ENCODE peak calls at places on chromosomes 13 and 19, in six cellular contexts. One of them, this sample, is unnamed.
A peak's percentile ranks its signal among the peaks of the same experiment; 100 is the strongest.

GRCh38 chr19:7526093-7526929 is 3.9 kb downstream of the MCOLN1 start:
- DNase-seq in CD4-positive, alpha-beta memory T cell: no peak
- DNase-seq in retinal pigment epithelial cell: no peak
- DNase-seq in NCI-H748 treated with DMSO at 0.1 percent for 48 hours: no peak
- DNase-seq in T1000: no peak
- DNase-seq in CMK: no peak
- DNase-seq in this sample: no peak

GRCh38 chr13:80584785-80585184 is 243.9 kb upstream of the SPRY2 start:
- DNase-seq in CD4-positive, alpha-beta memory T cell: no peak
- DNase-seq in retinal pigment epithelial cell: no peak
- DNase-seq in T1000: no peak
- DNase-seq in CMK: no peak
- DNase-seq in NCI-H748 treated with DMSO at 0.1 percent for 48 hours: no peak
- DNase-seq in this sample: no peak

GRCh38 chr13:98889419-98890079 is 88.3 kb downstream of the DOCK9 start:
- DNase-seq in T1000: no peak
- DNase-seq in NCI-H748 treated with DMSO at 0.1 percent for 48 hours: no peak
- DNase-seq in CD4-positive, alpha-beta memory T cell: no peak
- DNase-seq in CMK: no peak
- DNase-seq in retinal pigment epithelial cell: no peak
- DNase-seq in this sample: no peak

GRCh38 chr13:112931028-112931934 is 37.7 kb upstream of the MCF2L start:
- DNase-seq in NCI-H748 treated with DMSO at 0.1 percent for 48 hours: peak; percentile 87
- DNase-seq in CMK: no peak
- DNase-seq in retinal pigment epithelial cell: no peak
- DNase-seq in CD4-positive, alpha-beta memory T cell: no peak
- DNase-seq in T1000: no peak
- DNase-seq in this sample: no peak

GRCh38 chr19:21101511-21102242 is 19.7 kb downstream of the ZNF714 start:
- DNase-seq in CD4-positive, alpha-beta memory T cell: no peak
- DNase-seq in retinal pigment epithelial cell: no peak
- DNase-seq in CMK: no peak
- DNase-seq in NCI-H748 treated with DMSO at 0.1 percent for 48 hours: no peak
- DNase-seq in T1000: no peak
- DNase-seq in this sample: no peak

GRCh38 chr19:2371656-2372055 is 11.6 kb downstream of the TMPRSS9 start:
- DNase-seq in T1000: peak; percentile 35
- DNase-seq in CD4-positive, alpha-beta memory T cell: no peak
- DNase-seq in NCI-H748 treated with DMSO at 0.1 percent for 48 hours: no peak
- DNase-seq in retinal pigment epithelial cell: no peak
- DNase-seq in CMK: no peak
- DNase-seq in this sample: no peak

GRCh38 chr19:33674575-33675367 is 53.0 kb downstream of the CHST8 start:
- DNase-seq in NCI-H748 treated with DMSO at 0.1 percent for 48 hours: no peak
- DNase-seq in retinal pigment epithelial cell: no peak
- DNase-seq in CMK: no peak
- DNase-seq in T1000: no peak
- DNase-seq in CD4-positive, alpha-beta memory T cell: no peak
- DNase-seq in this sample: no peak

GRCh38 chr19:1252221-1252817 is 3.9 kb downstream of the MIDN start:
- DNase-seq in NCI-H748 treated with DMSO at 0.1 percent for 48 hours: no peak
- DNase-seq in CD4-positive, alpha-beta memory T cell: peak; percentile 66
- DNase-seq in CMK: no peak
- DNase-seq in retinal pigment epithelial cell: peak; percentile 73
- DNase-seq in T1000: peak; percentile 93
- DNase-seq in this sample: peak; percentile 64

GRCh38 chr13:113129921-113130750 is 7.5 kb downstream of the F10 start:
- DNase-seq in CMK: no peak
- DNase-seq in NCI-H748 treated with DMSO at 0.1 percent for 48 hours: no peak
- DNase-seq in CD4-positive, alpha-beta memory T cell: peak; percentile 10
- DNase-seq in T1000: no peak
- DNase-seq in retinal pigment epithelial cell: no peak
- DNase-seq in this sample: no peak

GRCh38 chr19:10646781-10647180 is 7.4 kb upstream of the ILF3 start:
- DNase-seq in CD4-positive, alpha-beta memory T cell: no peak
- DNase-seq in T1000: no peak
- DNase-seq in retinal pigment epithelial cell: no peak
- DNase-seq in CMK: no peak
- DNase-seq in NCI-H748 treated with DMSO at 0.1 percent for 48 hours: no peak
- DNase-seq in this sample: no peak

GRCh38 chr13:67204731-67205130 is 25.4 kb downstream of the PCDH9 start:
- DNase-seq in retinal pigment epithelial cell: peak; percentile 45
- DNase-seq in T1000: no peak
- DNase-seq in CD4-positive, alpha-beta memory T cell: no peak
- DNase-seq in CMK: no peak
- DNase-seq in NCI-H748 treated with DMSO at 0.1 percent for 48 hours: peak; percentile 65
- DNase-seq in this sample: no peak

GRCh38 chr13:40596484-40596883 is 70.0 kb downstream of the FOXO1 start:
- DNase-seq in T1000: no peak
- DNase-seq in CMK: no peak
- DNase-seq in CD4-positive, alpha-beta memory T cell: peak; percentile 36
- DNase-seq in NCI-H748 treated with DMSO at 0.1 percent for 48 hours: no peak
- DNase-seq in retinal pigment epithelial cell: no peak
- DNase-seq in this sample: peak; percentile 43

GRCh38 chr19:58572818-58573657 is at the start of gene MZF1:
- DNase-seq in CD4-positive, alpha-beta memory T cell: peak; percentile 100
- DNase-seq in retinal pigment epithelial cell: peak; percentile 100
- DNase-seq in NCI-H748 treated with DMSO at 0.1 percent for 48 hours: no peak
- DNase-seq in CMK: peak; percentile 100
- DNase-seq in T1000: no peak
- DNase-seq in this sample: peak; percentile 100

GRCh38 chr13:29065142-29065541 is 245.0 kb downstream of the MTUS2 start:
- DNase-seq in CMK: no peak
- DNase-seq in NCI-H748 treated with DMSO at 0.1 percent for 48 hours: no peak
- DNase-seq in retinal pigment epithelial cell: no peak
- DNase-seq in T1000: no peak
- DNase-seq in CD4-positive, alpha-beta memory T cell: no peak
- DNase-seq in this sample: no peak

GRCh38 chr13:90760639-90761038 is 586.8 kb upstream of the MIR17HG start:
- DNase-seq in CMK: no peak
- DNase-seq in retinal pigment epithelial cell: no peak
- DNase-seq in T1000: no peak
- DNase-seq in NCI-H748 treated with DMSO at 0.1 percent for 48 hours: no peak
- DNase-seq in CD4-positive, alpha-beta memory T cell: no peak
- DNase-seq in this sample: no peak

GRCh38 chr19:11446652-11447301 is 11.3 kb downstream of the PRKCSH start:
- DNase-seq in retinal pigment epithelial cell: no peak
- DNase-seq in CMK: no peak
- DNase-seq in NCI-H748 treated with DMSO at 0.1 percent for 48 hours: no peak
- DNase-seq in T1000: peak; percentile 4
- DNase-seq in CD4-positive, alpha-beta memory T cell: peak; percentile 33
- DNase-seq in this sample: peak; percentile 31